ENCODE peak calls at places on chromosomes 12 and 14, in five cellular contexts. One of them, this sample, is unnamed.

GRCh38 chr12:11881835-11882234 is 188.9 kb upstream of the BCL2L14 start:
- DNase-seq in stimulated activated CD8-positive, alpha-beta memory T cell treated with anti-CD3 and anti-CD28 coated beads, Interleukin-15, amount 100 ng/mL, for 24 hours: no peak
- DNase-seq in neural progenitor cell: no peak
- DNase-seq in HT1080: no peak
- DNase-seq in pulmonary artery endothelial cell: no peak
- DNase-seq in this sample: no peak

GRCh38 chr12:104815935-104816334 is 142.2 kb downstream of the SLC41A2 start:
- DNase-seq in stimulated activated CD8-positive, alpha-beta memory T cell treated with anti-CD3 and anti-CD28 coated beads, Interleukin-15, amount 100 ng/mL, for 24 hours: no peak
- DNase-seq in neural progenitor cell: no peak
- DNase-seq in HT1080: no peak
- DNase-seq in pulmonary artery endothelial cell: no peak
- DNase-seq in this sample: no peak

GRCh38 chr12:110906088-110906487 is 14.3 kb downstream of the MYL2 start:
- DNase-seq in stimulated activated CD8-positive, alpha-beta memory T cell treated with anti-CD3 and anti-CD28 coated beads, Interleukin-15, amount 100 ng/mL, for 24 hours: no peak
- DNase-seq in neural progenitor cell: no peak
- DNase-seq in HT1080: peak; percentile 48
- DNase-seq in pulmonary artery endothelial cell: no peak
- DNase-seq in this sample: no peak

GRCh38 chr12:65335021-65335714 is 56.7 kb downstream of the MSRB3 start:
- DNase-seq in stimulated activated CD8-positive, alpha-beta memory T cell treated with anti-CD3 and anti-CD28 coated beads, Interleukin-15, amount 100 ng/mL, for 24 hours: no peak
- DNase-seq in neural progenitor cell: no peak
- DNase-seq in HT1080: peak; percentile 69
- DNase-seq in pulmonary artery endothelial cell: no peak
- DNase-seq in this sample: peak; percentile 31

GRCh38 chr12:128690641-128691040 is 133.1 kb downstream of the SLC15A4 start:
- DNase-seq in stimulated activated CD8-positive, alpha-beta memory T cell treated with anti-CD3 and anti-CD28 coated beads, Interleukin-15, amount 100 ng/mL, for 24 hours: no peak
- DNase-seq in neural progenitor cell: no peak
- DNase-seq in HT1080: no peak
- DNase-seq in pulmonary artery endothelial cell: no peak
- DNase-seq in this sample: no peak

GRCh38 chr12:59699408-59700144 is 103.7 kb downstream of the SLC16A7 start:
- DNase-seq in stimulated activated CD8-positive, alpha-beta memory T cell treated with anti-CD3 and anti-CD28 coated beads, Interleukin-15, amount 100 ng/mL, for 24 hours: no peak
- DNase-seq in neural progenitor cell: no peak
- DNase-seq in HT1080: peak; percentile 6
- DNase-seq in pulmonary artery endothelial cell: no peak
- DNase-seq in this sample: no peak

GRCh38 chr14:95529242-95529641 is 5.6 kb upstream of the GLRX5 start:
- DNase-seq in stimulated activated CD8-positive, alpha-beta memory T cell treated with anti-CD3 and anti-CD28 coated beads, Interleukin-15, amount 100 ng/mL, for 24 hours: no peak
- DNase-seq in neural progenitor cell: no peak
- DNase-seq in HT1080: no peak
- DNase-seq in pulmonary artery endothelial cell: no peak
- DNase-seq in this sample: no peak

GRCh38 chr12:124391340-124392261 is 96.7 kb downstream of the RFLNA start:
- DNase-seq in stimulated activated CD8-positive, alpha-beta memory T cell treated with anti-CD3 and anti-CD28 coated beads, Interleukin-15, amount 100 ng/mL, for 24 hours: no peak
- DNase-seq in neural progenitor cell: no peak
- DNase-seq in HT1080: peak; percentile 70
- DNase-seq in pulmonary artery endothelial cell: no peak
- DNase-seq in this sample: no peak

GRCh38 chr12:12718853-12719252 is 1.7 kb downstream of the CDKN1B start:
- DNase-seq in stimulated activated CD8-positive, alpha-beta memory T cell treated with anti-CD3 and anti-CD28 coated beads, Interleukin-15, amount 100 ng/mL, for 24 hours: no peak
- DNase-seq in neural progenitor cell: peak; percentile 43
- DNase-seq in HT1080: peak; percentile 42
- DNase-seq in pulmonary artery endothelial cell: no peak
- DNase-seq in this sample: peak; percentile 63

GRCh38 chr14:57865450-57866198 is at the start of gene SLC35F4:
- DNase-seq in stimulated activated CD8-positive, alpha-beta memory T cell treated with anti-CD3 and anti-CD28 coated beads, Interleukin-15, amount 100 ng/mL, for 24 hours: no peak
- DNase-seq in neural progenitor cell: peak; percentile 92
- DNase-seq in HT1080: peak; percentile 23
- DNase-seq in pulmonary artery endothelial cell: no peak
- DNase-seq in this sample: no peak

GRCh38 chr14:76948976-76949375 is 79.5 kb downstream of the IRF2BPL start:
- DNase-seq in stimulated activated CD8-positive, alpha-beta memory T cell treated with anti-CD3 and anti-CD28 coated beads, Interleukin-15, amount 100 ng/mL, for 24 hours: no peak
- DNase-seq in neural progenitor cell: no peak
- DNase-seq in HT1080: no peak
- DNase-seq in pulmonary artery endothelial cell: no peak
- DNase-seq in this sample: no peak

GRCh38 chr14:102539544-102540309 is 30.2 kb upstream of the ANKRD9 start:
- DNase-seq in stimulated activated CD8-positive, alpha-beta memory T cell treated with anti-CD3 and anti-CD28 coated beads, Interleukin-15, amount 100 ng/mL, for 24 hours: no peak
- DNase-seq in neural progenitor cell: no peak
- DNase-seq in HT1080: no peak
- DNase-seq in pulmonary artery endothelial cell: no peak
- DNase-seq in this sample: no peak

GRCh38 chr14:76084374-76084773 is 67.3 kb upstream of the GPATCH2L start:
- DNase-seq in stimulated activated CD8-positive, alpha-beta memory T cell treated with anti-CD3 and anti-CD28 coated beads, Interleukin-15, amount 100 ng/mL, for 24 hours: no peak
- DNase-seq in neural progenitor cell: peak; percentile 86
- DNase-seq in HT1080: no peak
- DNase-seq in pulmonary artery endothelial cell: no peak
- DNase-seq in this sample: no peak

GRCh38 chr12:50017047-50017446 is 8.2 kb downstream of the RACGAP1 start:
- DNase-seq in stimulated activated CD8-positive, alpha-beta memory T cell treated with anti-CD3 and anti-CD28 coated beads, Interleukin-15, amount 100 ng/mL, for 24 hours: no peak
- DNase-seq in neural progenitor cell: no peak
- DNase-seq in HT1080: no peak
- DNase-seq in pulmonary artery endothelial cell: peak; percentile 26
- DNase-seq in this sample: peak; percentile 47